ENCODE peak calls at places on chromosomes 11 and 22, in seven cellular contexts. H is sigmoid colon, U is pancreas, Y is left ventricle myocardium inferior, L is Peyer's patch, D is aorta, I is brain microvascular endothelial cell. M is an unnamed sample.

GRCh38 chr11:113681282-113681681 is 24.8 kb downstream of the TMPRSS5 start:
- DNase-seq in H (no peak), U (no peak), Y (no peak), L (no peak), D (no peak), I (no peak), M (no peak)

GRCh38 chr22:28930357-28931007 is 47.1 kb downstream of the ZNRF3 start:
- DNase-seq in H (no peak), U (no peak), Y (no peak), L (no peak), D (peak; percentile 8), I (no peak), M (no peak)

GRCh38 chr11:11966354-11966741 is 42.1 kb downstream of the DKK3 start:
- DNase-seq in H (no peak), U (no peak), Y (no peak), L (no peak), D (no peak), I (no peak), M (no peak)

GRCh38 chr11:113249491-113249763 is 65.0 kb upstream of the TTC12 start:
- DNase-seq in H (no peak), U (no peak), Y (no peak), L (no peak), D (no peak), I (no peak), M (no peak)

GRCh38 chr11:76604652-76605241 is 65.8 kb downstream of the LRRC32 start:
- DNase-seq in H (peak; percentile 91), U (no peak), Y (peak; percentile 69), L (peak; percentile 57), D (peak; percentile 87), I (no peak), M (no peak)

GRCh38 chr11:68978931-68979591 is 1.7 kb downstream of the MRGPRD start:
- DNase-seq in H (peak; percentile 55), U (no peak), Y (no peak), L (peak; percentile 32), D (peak; percentile 53), I (no peak), M (no peak)

GRCh38 chr11:106961048-106961447 is 57.2 kb downstream of the GUCY1A2 start:
- DNase-seq in H (no peak), U (no peak), Y (no peak), L (no peak), D (no peak), I (no peak), M (no peak)

GRCh38 chr11:64268687-64269379 is 15.6 kb downstream of the BAD start:
- DNase-seq in H (peak; percentile 92), U (no peak), Y (peak; percentile 71), L (peak; percentile 80), D (peak; percentile 88), I (peak; percentile 35), M (no peak)

GRCh38 chr11:123203471-123203870 is 8.4 kb upstream of the CLMP start:
- DNase-seq in H (no peak), U (no peak), Y (no peak), L (no peak), D (no peak), I (no peak), M (no peak)

GRCh38 chr11:109197656-109198055 is 224.3 kb upstream of the C11orf87 start:
- DNase-seq in H (no peak), U (no peak), Y (no peak), L (no peak), D (no peak), I (peak; percentile 57), M (no peak)

GRCh38 chr11:22976146-22976545 is 115.9 kb upstream of the CCDC179 start:
- DNase-seq in H (no peak), U (peak; percentile 32), Y (no peak), L (no peak), D (no peak), I (peak; percentile 95), M (peak; percentile 8)

GRCh38 chr22:48738204-48738980 is 1089.3 kb downstream of the BRD1 start:
- DNase-seq in H (peak; percentile 56), U (no peak), Y (no peak), L (peak; percentile 33), D (peak; percentile 47), I (no peak), M (no peak)

GRCh38 chr11:96155627-96156378 is 187.2 kb downstream of the MAML2 start:
- DNase-seq in H (peak; percentile 91), U (peak; percentile 37), Y (peak; percentile 73), L (peak; percentile 76), D (peak; percentile 88), I (peak; percentile 99), M (peak; percentile 73)

GRCh38 chr11:11843233-11843632 is 1.5 kb downstream of the USP47 start:
- DNase-seq in H (no peak), U (no peak), Y (no peak), L (no peak), D (no peak), I (peak; percentile 63), M (peak; percentile 57)

GRCh38 chr22:48279465-48279765 is 1517.0 kb downstream of the TBC1D22A start:
- DNase-seq in H (no peak), U (no peak), Y (no peak), L (no peak), D (no peak), I (no peak), M (no peak)

GRCh38 chr22:22840778-22841177 is 46.8 kb upstream of the IGLL5 start:
- DNase-seq in H (no peak), U (no peak), Y (no peak), L (no peak), D (no peak), I (no peak), M (no peak)

GRCh38 chr22:44731357-44731970 is 20.9 kb upstream of the ARHGAP8 start:
- DNase-seq in H (no peak), U (peak; percentile 49), Y (no peak), L (no peak), D (no peak), I (no peak), M (no peak)

GRCh38 chr11:113603277-113604059 is 102.6 kb downstream of the TMPRSS5 start:
- DNase-seq in H (no peak), U (no peak), Y (peak; percentile 53), L (no peak), D (no peak), I (no peak), M (no peak)

DNA sequence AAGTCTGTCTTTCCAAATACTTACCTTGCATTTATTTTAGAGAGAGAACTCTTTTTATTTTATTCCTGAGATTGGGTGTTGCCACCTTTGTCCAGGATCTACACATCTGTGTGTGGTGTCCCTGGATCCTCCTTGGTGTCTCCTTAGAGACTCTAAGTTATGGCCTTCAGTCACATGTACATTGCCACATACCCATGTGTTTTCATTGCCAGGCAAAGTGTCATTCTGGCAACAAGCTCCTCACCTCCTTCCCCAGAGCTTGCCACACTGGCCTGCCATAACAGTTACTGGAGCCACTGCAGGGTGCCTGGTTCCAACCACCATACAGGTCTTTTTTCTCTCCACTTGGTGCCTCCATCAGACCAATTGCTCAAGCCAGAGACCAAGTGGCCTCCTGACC is 379.7 kb downstream of the NTM start:
- DNase-seq in H (no peak), U (no peak), Y (no peak), L (no peak), D (no peak), I (no peak), M (no peak)
- H3K27ac ChIP-seq in H (no peak overlapping the region), U (no peak overlapping the region), Y (no peak overlapping the region), L (no peak overlapping the region), D (no peak overlapping the region), I (peak overlapping the region; percentile 100), M (no peak overlapping the region)

GRCh38 chr22:21445437-21446127 is 21.6 kb upstream of the TMEM191C start:
- DNase-seq in H (peak; percentile 58), U (peak; percentile 74), Y (no peak), L (peak; percentile 36), D (peak; percentile 64), I (no peak), M (no peak)
- H3K27ac ChIP-seq in H (no peak overlapping the region), U (no peak overlapping the region), Y (no peak overlapping the region), L (no peak overlapping the region), D (no peak overlapping the region), I (no peak overlapping the region), M (no peak overlapping the region)

GRCh38 chr22:39443416-39443815 is 13.4 kb upstream of the MGAT3 start:
- DNase-seq in H (no peak), U (no peak), Y (no peak), L (no peak), D (no peak), I (no peak), M (no peak)
- H3K27ac ChIP-seq in H (no peak overlapping the region), U (no peak overlapping the region), Y (no peak overlapping the region), L (no peak overlapping the region), D (no peak overlapping the region), I (no peak overlapping the region), M (no peak overlapping the region)

DNA sequence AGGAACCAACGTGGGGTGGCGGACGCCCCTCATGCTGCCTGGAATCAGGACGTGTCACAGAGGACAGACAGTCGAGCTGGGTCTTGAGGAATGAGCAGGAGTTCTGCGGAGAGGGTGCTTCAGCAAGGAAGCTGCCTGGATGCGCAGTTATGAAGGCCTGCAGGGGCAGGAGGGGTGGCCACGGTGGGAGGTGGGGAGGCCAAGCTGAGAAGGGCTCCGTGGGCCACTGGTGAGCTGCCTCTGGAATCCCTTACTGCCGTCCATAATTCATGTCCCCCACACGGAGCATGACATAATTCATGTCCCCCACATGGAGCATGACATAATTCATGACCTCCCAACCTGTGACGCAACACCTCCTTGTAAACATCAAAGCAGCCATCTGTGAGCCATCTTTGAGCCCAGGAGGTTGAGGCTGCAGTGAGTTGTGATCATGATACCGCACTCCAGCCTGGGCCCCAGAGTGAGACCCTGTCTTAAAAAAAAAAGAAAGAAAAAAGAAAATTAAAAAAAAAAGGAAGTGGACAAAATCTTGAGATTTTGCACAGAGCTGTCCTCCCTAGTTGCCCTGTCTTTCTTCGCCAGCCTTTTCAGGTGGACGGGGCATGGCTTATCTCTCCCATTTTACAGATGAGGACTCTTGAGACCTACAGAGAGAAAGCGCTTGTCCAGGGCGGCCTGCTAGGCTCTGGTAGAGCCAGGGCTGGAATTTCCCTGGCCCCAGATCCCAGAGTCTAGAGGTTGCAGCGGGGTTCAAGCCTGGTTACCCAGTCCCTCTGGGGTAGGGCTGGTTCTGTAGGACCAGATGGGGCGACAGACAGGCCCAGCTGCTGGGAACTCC is 24.3 kb upstream of the PICK1 start:
- DNase-seq in H (peak; percentile 77), U (no peak), Y (no peak), L (no peak), D (no peak), I (peak; percentile 74), M (no peak)
- H3K27ac ChIP-seq in H (peak overlapping the region; percentile 72), U (no peak overlapping the region), Y (peak overlapping the region; percentile 64), L (no peak overlapping the region), D (no peak overlapping the region), I (no peak overlapping the region), M (no peak overlapping the region)

M was measured in RWPE1.